ENCODE peak calls at places on chromosome 10, in four cellular contexts. One of them, this sample, is unnamed.
A peak's percentile ranks its signal among the peaks of the same experiment; 100 is the strongest.

GRCh38 chr10:113563306-113564088 is 10.6 kb downstream of the HABP2 start:
- DNase-seq in heart left ventricle: peak; percentile 71
- DNase-seq in IMR-90: peak; percentile 54
- DNase-seq in T-helper 2 cell: peak; percentile 37
- DNase-seq in this sample: peak; percentile 84

GRCh38 chr10:124672181-124672638 is 72.0 kb downstream of the FAM53B start:
- DNase-seq in heart left ventricle: no peak
- DNase-seq in IMR-90: no peak
- DNase-seq in T-helper 2 cell: no peak
- DNase-seq in this sample: no peak

GRCh38 chr10:95211606-95212279 is 17.7 kb downstream of the ACSM6 start:
- DNase-seq in heart left ventricle: no peak
- DNase-seq in IMR-90: peak; percentile 13
- DNase-seq in T-helper 2 cell: no peak
- DNase-seq in this sample: no peak

GRCh38 chr10:115171392-115171960 is 78.3 kb downstream of the ATRNL1 start:
- DNase-seq in heart left ventricle: no peak
- DNase-seq in IMR-90: no peak
- DNase-seq in T-helper 2 cell: no peak
- DNase-seq in this sample: no peak

GRCh38 chr10:36171546-36171945 is 529.5 kb upstream of the FZD8 start:
- DNase-seq in heart left ventricle: no peak
- DNase-seq in IMR-90: no peak
- DNase-seq in T-helper 2 cell: no peak
- DNase-seq in this sample: no peak

GRCh38 chr10:90866050-90866598 is 5.7 kb upstream of the RPP30 start:
- DNase-seq in heart left ventricle: no peak
- DNase-seq in IMR-90: no peak
- DNase-seq in T-helper 2 cell: no peak
- DNase-seq in this sample: no peak

GRCh38 chr10:5234106-5234877 is 37.7 kb downstream of the AKR1C4 start:
- DNase-seq in heart left ventricle: no peak
- DNase-seq in IMR-90: peak; percentile 50
- DNase-seq in T-helper 2 cell: no peak
- DNase-seq in this sample: no peak

GRCh38 chr10:30804478-30805055 is 175.0 kb upstream of the LYZL2 start:
- DNase-seq in heart left ventricle: peak; percentile 64
- DNase-seq in IMR-90: no peak
- DNase-seq in T-helper 2 cell: no peak
- DNase-seq in this sample: peak; percentile 63

GRCh38 chr10:85961479-85962067 is 405.0 kb downstream of the GRID1 start:
- DNase-seq in heart left ventricle: no peak
- DNase-seq in IMR-90: no peak
- DNase-seq in T-helper 2 cell: no peak
- DNase-seq in this sample: no peak

GRCh38 chr10:33116293-33116697 is 158.3 kb upstream of the ITGB1 start:
- DNase-seq in heart left ventricle: no peak
- DNase-seq in IMR-90: peak; percentile 83
- DNase-seq in T-helper 2 cell: peak; percentile 35
- DNase-seq in this sample: no peak

GRCh38 chr10:113958631-113959382 is 84.9 kb upstream of the ADRB1 start:
- DNase-seq in heart left ventricle: peak; percentile 37
- DNase-seq in IMR-90: peak; percentile 93
- DNase-seq in T-helper 2 cell: no peak
- DNase-seq in this sample: no peak

GRCh38 chr10:71547841-71548493 is 151.2 kb downstream of the CDH23 start:
- DNase-seq in heart left ventricle: peak; percentile 84
- DNase-seq in IMR-90: peak; percentile 15
- DNase-seq in T-helper 2 cell: no peak
- DNase-seq in this sample: peak; percentile 83

GRCh38 chr10:102514487-102515311 is 10.9 kb downstream of the SUFU start:
- DNase-seq in heart left ventricle: no peak
- DNase-seq in IMR-90: no peak
- DNase-seq in T-helper 2 cell: no peak
- DNase-seq in this sample: no peak

GRCh38 chr10:117004238-117004626 is 755 bp downstream of the SHTN1 start:
- DNase-seq in heart left ventricle: no peak
- DNase-seq in IMR-90: peak; percentile 2
- DNase-seq in T-helper 2 cell: no peak
- DNase-seq in this sample: no peak

GRCh38 chr10:75469018-75469616 is 37.7 kb downstream of the LRMDA start:
- DNase-seq in heart left ventricle: no peak
- DNase-seq in IMR-90: peak; percentile 84
- DNase-seq in T-helper 2 cell: no peak
- DNase-seq in this sample: no peak

GRCh38 chr10:70271996-70272924 is 11.5 kb downstream of the NPFFR1 start:
- DNase-seq in heart left ventricle: peak; percentile 27
- DNase-seq in IMR-90: no peak
- DNase-seq in T-helper 2 cell: no peak
- DNase-seq in this sample: peak; percentile 62

GRCh38 chr10:119191881-119192280 is 13.3 kb upstream of the PRDX3 start:
- DNase-seq in heart left ventricle: no peak
- DNase-seq in IMR-90: no peak
- DNase-seq in T-helper 2 cell: no peak
- DNase-seq in this sample: no peak

GRCh38 chr10:57008189-57008588 is 647.1 kb upstream of the ZWINT start:
- DNase-seq in heart left ventricle: no peak
- DNase-seq in IMR-90: no peak
- DNase-seq in T-helper 2 cell: no peak
- DNase-seq in this sample: no peak

GRCh38 chr10:132783165-132783736 is 2.7 kb downstream of the NKX6-2 start:
- DNase-seq in heart left ventricle: no peak
- DNase-seq in IMR-90: no peak
- DNase-seq in T-helper 2 cell: no peak
- DNase-seq in this sample: no peak

GRCh38 chr10:96655577-96656213 is 64.6 kb downstream of the PIK3AP1 start:
- DNase-seq in heart left ventricle: no peak
- DNase-seq in IMR-90: no peak
- DNase-seq in T-helper 2 cell: no peak
- DNase-seq in this sample: no peak

GRCh38 chr10:84574101-84574500 is 245.7 kb downstream of the CCSER2 start:
- DNase-seq in heart left ventricle: no peak
- DNase-seq in IMR-90: no peak
- DNase-seq in T-helper 2 cell: no peak
- DNase-seq in this sample: no peak

GRCh38 chr10:121598261-121599249 is at the start of gene FGFR2:
- DNase-seq in heart left ventricle: peak; percentile 76
- DNase-seq in IMR-90: no peak
- DNase-seq in T-helper 2 cell: peak; percentile 11
- DNase-seq in this sample: peak; percentile 82

GRCh38 chr10:113099431-113100298 is 149.6 kb downstream of the TCF7L2 start:
- DNase-seq in heart left ventricle: no peak
- DNase-seq in IMR-90: peak; percentile 43
- DNase-seq in T-helper 2 cell: no peak
- DNase-seq in this sample: no peak

GRCh38 chr10:101297901-101298451 is 56.0 kb upstream of the BTRC start:
- DNase-seq in heart left ventricle: peak; percentile 26
- DNase-seq in IMR-90: peak; percentile 39
- DNase-seq in T-helper 2 cell: peak; percentile 62
- DNase-seq in this sample: peak; percentile 71

GRCh38 chr10:59864141-59864962 is 42.0 kb downstream of the CCDC6 start:
- DNase-seq in heart left ventricle: no peak
- DNase-seq in IMR-90: no peak
- DNase-seq in T-helper 2 cell: no peak
- DNase-seq in this sample: no peak

GRCh38 chr10:61758440-61758839 is 95.7 kb downstream of the CABCOCO1 start:
- DNase-seq in heart left ventricle: no peak
- DNase-seq in IMR-90: peak; percentile 79
- DNase-seq in T-helper 2 cell: no peak
- DNase-seq in this sample: no peak

GRCh38 chr10:79132681-79133381 is 64.1 kb downstream of the ZMIZ1 start:
- DNase-seq in heart left ventricle: no peak
- DNase-seq in IMR-90: no peak
- DNase-seq in T-helper 2 cell: no peak
- DNase-seq in this sample: no peak

GRCh38 chr10:116540814-116541213 is 4.9 kb upstream of the PNLIP start:
- DNase-seq in heart left ventricle: no peak
- DNase-seq in IMR-90: no peak
- DNase-seq in T-helper 2 cell: no peak
- DNase-seq in this sample: no peak

GRCh38 chr10:77865585-77866324 is 60.8 kb downstream of the DLG5 start:
- DNase-seq in heart left ventricle: no peak
- DNase-seq in IMR-90: no peak
- DNase-seq in T-helper 2 cell: no peak
- DNase-seq in this sample: no peak

GRCh38 chr10:74243067-74243466 is 92.0 kb downstream of the ADK start:
- DNase-seq in heart left ventricle: no peak
- DNase-seq in IMR-90: no peak
- DNase-seq in T-helper 2 cell: no peak
- DNase-seq in this sample: no peak

GRCh38 chr10:129372168-129372567 is 94.9 kb upstream of the MGMT start:
- DNase-seq in heart left ventricle: no peak
- DNase-seq in IMR-90: no peak
- DNase-seq in T-helper 2 cell: no peak
- DNase-seq in this sample: no peak

This sample was measured in Right ventricle myocardium superior.